ENCODE peak calls at places on chromosomes 6 and 20, in seven cellular contexts. E, Z, K, O, D, Y and S are unnamed samples.

GRCh38 chr6:4928426-4928825 is 75.4 kb downstream of the RPP40 start:
- DNase-seq in Z (no peak), E (peak; percentile 37), Y (no peak), K (peak; percentile 55), O (no peak), D (no peak), S (no peak)

GRCh38 chr20:46132705-46133120 is 14.6 kb downstream of the CD40 start:
- DNase-seq in E (peak; percentile 59), Z (peak; percentile 37), D (peak; percentile 77), Y (peak; percentile 84), K (peak; percentile 43), O (peak; percentile 82), S (peak; percentile 62)

GRCh38 chr6:39923394-39923793 is 10.9 kb downstream of the MOCS1 start:
- DNase-seq in K (no peak), Z (no peak), O (peak; percentile 93), E (peak; percentile 65), D (no peak), Y (no peak), S (peak; percentile 72)

GRCh38 chr6:136725124-136725523 is 67.2 kb downstream of the MAP3K5 start:
- DNase-seq in K (peak; percentile 8), Y (no peak), Z (no peak), E (no peak), O (no peak), D (no peak), S (no peak)

GRCh38 chr6:14807130-14807529 is 438.7 kb upstream of the JARID2 start:
- DNase-seq in Y (no peak), D (no peak), Z (no peak), K (no peak), O (no peak), E (no peak), S (no peak)

GRCh38 chr6:36442083-36442670 is 477 bp downstream of the PXT1 start:
- DNase-seq in Z (no peak), O (no peak), Y (no peak), E (no peak), K (no peak), D (no peak), S (no peak)

GRCh38 chr6:66558189-66558588 is 851.2 kb upstream of the EYS start:
- DNase-seq in Y (no peak), K (no peak), E (no peak), D (no peak), Z (no peak), O (no peak), S (no peak)

GRCh38 chr20:32968833-32969241 is 35.4 kb downstream of the SUN5 start:
- DNase-seq in O (no peak), Z (no peak), Y (no peak), D (no peak), K (no peak), E (no peak), S (no peak)

GRCh38 chr6:38861957-38862401 is 146.9 kb downstream of the DNAH8 start:
- DNase-seq in O (no peak), D (no peak), Y (no peak), Z (no peak), E (peak; percentile 75), K (no peak), S (peak; percentile 66)

GRCh38 chr20:1322511-1323245 is 6.3 kb downstream of the SDCBP2 start:
- DNase-seq in Y (no peak), Z (peak; percentile 86), E (peak; percentile 47), O (no peak), D (peak; percentile 99), K (peak; percentile 99), S (no peak)

GRCh38 chr6:24951831-24952299 is 16.1 kb upstream of the RIPOR2 start:
- DNase-seq in D (no peak), K (no peak), O (no peak), Y (no peak), Z (no peak), E (no peak), S (peak; percentile 43)

GRCh38 chr6:9646346-9647042 is 768.4 kb downstream of the TFAP2A start:
- DNase-seq in D (peak; percentile 78), Z (no peak), O (no peak), Y (peak; percentile 7), K (peak; percentile 38), E (peak; percentile 54), S (peak; percentile 30)

GRCh38 chr6:6758915-6759654 is 170.6 kb downstream of the LY86 start:
- DNase-seq in Y (peak; percentile 75), O (no peak), D (peak; percentile 64), E (peak; percentile 23), Z (peak; percentile 44), K (peak; percentile 61), S (peak; percentile 68)

GRCh38 chr6:55011034-55011433 is 163.3 kb upstream of the HCRTR2 start:
- DNase-seq in O (no peak), Y (no peak), K (no peak), E (no peak), D (no peak), Z (no peak), S (no peak)

GRCh38 chr6:16836186-16836981 is 75.1 kb upstream of the ATXN1 start:
- DNase-seq in O (no peak), Z (peak; percentile 40), K (peak; percentile 26), D (no peak), Y (no peak), E (no peak), S (no peak)

GRCh38 chr20:57656821-57657536 is 36.8 kb upstream of the ZBP1 start:
- DNase-seq in Y (no peak), D (no peak), K (no peak), O (peak; percentile 44), Z (no peak), E (no peak), S (no peak)

GRCh38 chr6:27575594-27576361 is 102.9 kb upstream of the ZNF184 start:
- DNase-seq in O (no peak), Z (no peak), E (peak; percentile 52), D (no peak), K (no peak), Y (no peak), S (no peak)

GRCh38 chr6:166297606-166298005 is 10.6 kb downstream of the PRR18 start:
- DNase-seq in K (no peak), Z (no peak), Y (no peak), O (no peak), E (no peak), D (no peak), S (no peak)

GRCh38 chr6:89483111-89483720 is 50.3 kb downstream of the ANKRD6 start:
- DNase-seq in O (no peak), K (no peak), Z (no peak), E (no peak), D (no peak), Y (peak; percentile 56), S (peak; percentile 34)

GRCh38 chr6:28927856-28928255 is 4.1 kb upstream of the TRIM27 start:
- DNase-seq in D (no peak), K (no peak), Y (no peak), Z (no peak), O (no peak), E (no peak), S (no peak)

GRCh38 chr20:37598101-37598530 is 70.4 kb upstream of the BLCAP start:
- DNase-seq in E (no peak), K (no peak), O (no peak), D (no peak), Z (no peak), Y (peak; percentile 62), S (no peak)

GRCh38 chr6:31829633-31830492 is 2.3 kb downstream of the HSPA1B start:
- DNase-seq in Y (peak; percentile 41), D (peak; percentile 76), K (peak; percentile 56), E (peak; percentile 47), Z (peak; percentile 65), O (no peak), S (no peak)

GRCh38 chr20:62202083-62202395 is 18.0 kb downstream of the HRH3 start:
- DNase-seq in O (peak; percentile 20), E (no peak), D (no peak), K (peak; percentile 45), Z (no peak), Y (no peak), S (no peak)
- H3K4me3 ChIP-seq in O (no peak overlapping the region), E (no peak overlapping the region), D (no peak overlapping the region), K (no peak overlapping the region), Z (no peak overlapping the region), Y (no peak overlapping the region), S (no peak overlapping the region)

DNA sequence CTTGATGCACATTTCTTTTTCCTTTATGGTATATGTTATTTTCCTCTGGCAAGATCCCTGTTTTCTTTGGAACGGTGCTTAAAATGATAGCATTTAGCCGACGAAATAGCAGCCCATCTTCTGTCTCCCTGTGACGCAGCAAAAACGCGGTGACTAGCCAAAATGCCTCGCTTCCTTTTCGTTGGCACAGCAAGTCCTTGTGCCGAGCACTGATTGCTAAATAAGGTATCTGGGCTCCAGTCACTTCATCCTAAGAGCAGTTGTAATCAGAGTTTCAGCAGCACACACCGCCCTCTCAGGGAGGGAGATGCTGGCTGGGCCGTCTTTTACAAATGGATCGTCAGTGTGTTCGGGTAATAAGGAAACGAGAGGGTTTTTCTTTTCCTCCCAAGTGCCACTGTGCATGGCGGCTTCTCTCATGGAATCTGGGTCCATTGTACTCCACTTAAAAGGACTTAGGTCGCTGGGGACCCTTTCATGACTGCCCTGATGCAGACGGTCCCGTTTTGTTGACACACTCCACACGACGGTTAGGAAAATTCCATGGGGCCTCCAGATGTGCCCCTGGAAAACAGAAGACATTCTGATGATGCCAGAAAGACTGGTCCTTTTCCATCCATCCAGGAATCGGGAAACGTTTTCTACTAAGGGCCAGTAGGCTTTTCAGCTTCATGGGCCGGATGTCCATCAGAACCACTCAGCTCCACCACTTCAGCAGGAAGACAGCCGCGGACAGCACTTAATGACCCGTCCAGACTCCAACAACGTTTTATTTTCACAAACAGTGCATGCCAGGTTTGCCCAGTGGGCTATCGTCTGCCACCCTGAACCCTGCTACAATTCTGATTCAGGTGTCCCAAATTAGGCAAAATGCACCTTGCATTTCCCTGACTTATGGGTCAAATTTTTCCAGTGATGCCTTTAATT is 185.5 kb downstream of the CDH4 start:
- DNase-seq in O (no peak), Y (peak; percentile 61), D (no peak), K (peak; percentile 90), E (peak; percentile 73), Z (no peak), S (no peak)
- H3K27ac ChIP-seq in O (no peak overlapping the region), Y (peak overlapping the region; percentile 8), D (no peak overlapping the region), K (peak overlapping the region; percentile 45), E (peak overlapping the region; percentile 96), Z (peak overlapping the region; percentile 66), S (no peak overlapping the region)

GRCh38 chr6:44257753-44258324 is 511 bp upstream of the SLC35B2 start:
- DNase-seq in K (no peak), Y (no peak), Z (no peak), D (no peak), O (no peak), E (no peak), S (no peak)

GRCh38 chr6:44258325-44258863 is 1.1 kb upstream of the SLC35B2 start:
- DNase-seq in O (no peak), Z (no peak), E (no peak), Y (no peak), K (no peak), D (no peak), S (no peak)

GRCh38 chr6:44260011-44260410 is 2.7 kb upstream of the SLC35B2 start:
- DNase-seq in Z (no peak), Y (no peak), O (peak; percentile 51), E (no peak), D (no peak), K (no peak), S (no peak)

GRCh38 chr6:44257007-44257752 is at the start of gene SLC35B2:
- DNase-seq in O (peak; percentile 86), K (peak; percentile 67), D (peak; percentile 76), Z (peak; percentile 77), Y (peak; percentile 83), E (peak; percentile 65), S (no peak)

GRCh38 chr6:44258921-44259320 is 1.6 kb upstream of the SLC35B2 start:
- DNase-seq in Y (no peak), O (no peak), Z (no peak), K (no peak), D (no peak), E (no peak), S (no peak)
- H3K36me3 ChIP-seq in Y (peaks cover 19% of the 10 kb centered on the region), O (peaks cover 2% of the 10 kb centered on the region), Z (peaks cover 87% of the 10 kb centered on the region), K (peaks cover 29% of the 10 kb centered on the region), D (peaks cover 36% of the 10 kb centered on the region), E (peaks cover 9% of the 10 kb centered on the region), S (peaks cover 5% of the 10 kb centered on the region)

GRCh38 chr6:42704251-42704936 is 18.0 kb downstream of the PRPH2 start:
- DNase-seq in O (peak; percentile 89), K (no peak), D (no peak), Z (no peak), E (no peak), Y (peak; percentile 82), S (no peak)
- H3K4me3 ChIP-seq in O (peak overlapping the region; percentile 60), K (no peak overlapping the region), D (no peak overlapping the region), Z (no peak overlapping the region), E (no peak overlapping the region), Y (peak overlapping the region; percentile 35), S (no peak overlapping the region)